ENCODE peak calls at places on chromosome 22, in four cellular contexts. One of them, this sample, is unnamed.

GRCh38 chr22:36900880-36901279 is 12.5 kb upstream of the CSF2RB start:
- DNase-seq in retinal pigment epithelial cell: no peak
- DNase-seq in adrenal gland: no peak
- DNase-seq in A549: no peak
- DNase-seq in this sample: no peak

GRCh38 chr22:37904572-37905533 is 1.2 kb upstream of the MICALL1 start:
- DNase-seq in retinal pigment epithelial cell: peak; percentile 80
- DNase-seq in adrenal gland: peak; percentile 64
- DNase-seq in A549: peak; percentile 84
- DNase-seq in this sample: no peak

GRCh38 chr22:50705219-50705691 is 32.6 kb downstream of the SHANK3 start:
- DNase-seq in adrenal gland: peak; percentile 90
- DNase-seq in retinal pigment epithelial cell: peak; percentile 49
- DNase-seq in A549: no peak
- DNase-seq in this sample: no peak

GRCh38 chr22:37566903-37567798 is 6.9 kb downstream of the CDC42EP1 start:
- DNase-seq in adrenal gland: peak; percentile 91
- DNase-seq in A549: peak; percentile 63
- DNase-seq in retinal pigment epithelial cell: no peak
- DNase-seq in this sample: peak; percentile 65

GRCh38 chr22:29907753-29908515 is 25.0 kb downstream of the MTMR3 start:
- DNase-seq in adrenal gland: peak; percentile 94
- DNase-seq in A549: peak; percentile 74
- DNase-seq in retinal pigment epithelial cell: peak; percentile 91
- DNase-seq in this sample: no peak

GRCh38 chr22:32823024-32823730 is 21.7 kb downstream of the TIMP3 start:
- DNase-seq in retinal pigment epithelial cell: no peak
- DNase-seq in A549: peak; percentile 25
- DNase-seq in adrenal gland: no peak
- DNase-seq in this sample: no peak

GRCh38 chr22:48895341-48895740 is 932.3 kb downstream of the BRD1 start:
- DNase-seq in A549: no peak
- DNase-seq in adrenal gland: peak; percentile 14
- DNase-seq in retinal pigment epithelial cell: no peak
- DNase-seq in this sample: no peak

GRCh38 chr22:49327411-49327810 is 500.3 kb downstream of the BRD1 start:
- DNase-seq in A549: no peak
- DNase-seq in retinal pigment epithelial cell: no peak
- DNase-seq in adrenal gland: peak; percentile 31
- DNase-seq in this sample: no peak

GRCh38 chr22:43118953-43119458 is 8.5 kb downstream of the BIK start:
- DNase-seq in A549: no peak
- DNase-seq in retinal pigment epithelial cell: no peak
- DNase-seq in adrenal gland: no peak
- DNase-seq in this sample: peak; percentile 85

GRCh38 chr22:36010913-36011312 is 17.7 kb downstream of the RBFOX2 start:
- DNase-seq in retinal pigment epithelial cell: no peak
- DNase-seq in adrenal gland: no peak
- DNase-seq in A549: no peak
- DNase-seq in this sample: no peak

GRCh38 chr22:35352214-35353111 is 28.4 kb upstream of the HMOX1 start:
- DNase-seq in retinal pigment epithelial cell: no peak
- DNase-seq in adrenal gland: peak; percentile 86
- DNase-seq in A549: peak; percentile 30
- DNase-seq in this sample: no peak

GRCh38 chr22:22896601-22897000 is 9.0 kb downstream of the IGLL5 start:
- DNase-seq in adrenal gland: no peak
- DNase-seq in retinal pigment epithelial cell: no peak
- DNase-seq in A549: no peak
- DNase-seq in this sample: no peak

GRCh38 chr22:33180371-33180770 is 122.2 kb upstream of the SYN3 start:
- DNase-seq in retinal pigment epithelial cell: no peak
- DNase-seq in A549: no peak
- DNase-seq in adrenal gland: no peak
- DNase-seq in this sample: no peak

GRCh38 chr22:36301384-36301828 is 48.5 kb downstream of the APOL1 start:
- DNase-seq in A549: peak; percentile 28
- DNase-seq in retinal pigment epithelial cell: no peak
- DNase-seq in adrenal gland: peak; percentile 91
- DNase-seq in this sample: peak; percentile 36

GRCh38 chr22:37179622-37180420 is 8.2 kb downstream of the C1QTNF6 start:
- DNase-seq in adrenal gland: no peak
- DNase-seq in A549: no peak
- DNase-seq in retinal pigment epithelial cell: no peak
- DNase-seq in this sample: no peak

GRCh38 chr22:17633217-17633997 is 4.9 kb upstream of the ATP6V1E1 start:
- DNase-seq in adrenal gland: peak; percentile 67
- DNase-seq in A549: peak; percentile 29
- DNase-seq in retinal pigment epithelial cell: peak; percentile 53
- DNase-seq in this sample: no peak

GRCh38 chr22:24380220-24381218 is 46.9 kb upstream of the ADORA2A start:
- DNase-seq in retinal pigment epithelial cell: no peak
- DNase-seq in A549: no peak
- DNase-seq in adrenal gland: no peak
- DNase-seq in this sample: no peak

GRCh38 chr22:49824185-49824925 is 3.3 kb downstream of the BRD1 start:
- DNase-seq in retinal pigment epithelial cell: no peak
- DNase-seq in A549: no peak
- DNase-seq in adrenal gland: no peak
- DNase-seq in this sample: no peak

GRCh38 chr22:26918236-26918635 is 260.8 kb downstream of the MIAT start:
- DNase-seq in adrenal gland: no peak
- DNase-seq in A549: no peak
- DNase-seq in retinal pigment epithelial cell: no peak
- DNase-seq in this sample: no peak

GRCh38 chr22:49004484-49005399 is 822.9 kb downstream of the BRD1 start:
- DNase-seq in adrenal gland: peak; percentile 21
- DNase-seq in A549: no peak
- DNase-seq in retinal pigment epithelial cell: no peak
- DNase-seq in this sample: no peak

GRCh38 chr22:19057999-19058491 is 64.2 kb downstream of the DGCR2 start:
- DNase-seq in retinal pigment epithelial cell: no peak
- DNase-seq in A549: no peak
- DNase-seq in adrenal gland: no peak
- DNase-seq in this sample: no peak

GRCh38 chr22:28976588-28976987 is 85.0 kb downstream of the C22orf31 start:
- DNase-seq in retinal pigment epithelial cell: peak; percentile 81
- DNase-seq in adrenal gland: no peak
- DNase-seq in A549: no peak
- DNase-seq in this sample: no peak

GRCh38 chr22:50151571-50152537 is 18.7 kb upstream of the PANX2 start:
- DNase-seq in A549: no peak
- DNase-seq in retinal pigment epithelial cell: no peak
- DNase-seq in adrenal gland: no peak
- DNase-seq in this sample: no peak

GRCh38 chr22:31944700-31945477 is 554 bp downstream of the YWHAH start:
- DNase-seq in A549: peak; percentile 16
- DNase-seq in retinal pigment epithelial cell: no peak
- DNase-seq in adrenal gland: peak; percentile 69
- DNase-seq in this sample: no peak

GRCh38 chr22:36453266-36453607 is 28.2 kb downstream of the TXN2 start:
- DNase-seq in retinal pigment epithelial cell: no peak
- DNase-seq in adrenal gland: no peak
- DNase-seq in A549: no peak
- DNase-seq in this sample: no peak

GRCh38 chr22:30015846-30016245 is 64.4 kb upstream of the HORMAD2 start:
- DNase-seq in retinal pigment epithelial cell: no peak
- DNase-seq in A549: no peak
- DNase-seq in adrenal gland: no peak
- DNase-seq in this sample: no peak

GRCh38 chr22:29478326-29479276 is 1.4 kb upstream of the NEFH start:
- DNase-seq in adrenal gland: peak; percentile 68
- DNase-seq in A549: peak; percentile 28
- DNase-seq in retinal pigment epithelial cell: no peak
- DNase-seq in this sample: no peak

DNA sequence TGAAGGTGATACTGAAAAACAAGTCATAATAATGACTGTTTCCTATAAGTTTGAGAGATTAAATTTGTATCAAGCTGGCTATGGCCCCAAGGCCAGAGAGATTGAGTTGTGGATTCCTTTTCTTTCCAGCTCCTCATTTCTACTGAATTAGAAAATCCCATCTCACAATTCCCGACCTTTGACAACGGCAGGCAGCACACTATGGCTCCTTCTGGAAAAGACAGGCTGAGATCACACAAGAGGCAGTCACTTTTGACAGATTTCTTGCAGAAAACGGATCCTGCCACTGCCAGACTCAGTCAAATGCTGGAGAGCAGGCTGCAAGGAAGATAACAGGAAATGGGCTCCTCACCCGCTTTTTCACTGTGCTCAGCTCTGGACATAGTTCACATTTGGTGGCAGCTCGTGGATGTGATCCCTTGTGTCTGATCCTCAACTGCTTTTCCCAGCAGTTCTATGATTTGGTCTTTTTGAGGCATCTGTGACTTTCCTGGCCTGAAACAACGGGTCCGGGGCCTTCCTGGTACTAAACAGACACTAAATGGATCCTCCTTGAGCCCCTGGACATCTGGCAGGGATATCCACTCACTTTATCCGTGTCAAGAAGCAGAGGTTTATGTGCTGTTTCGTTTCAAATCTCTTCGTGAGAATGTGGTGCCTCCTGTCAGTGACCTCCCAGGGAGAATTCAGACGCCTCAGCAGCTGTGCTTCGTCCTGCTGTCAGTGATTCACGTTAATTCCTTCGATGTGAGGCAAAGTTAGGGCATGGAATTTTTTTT is 26.1 kb upstream of the RTL6 start:
- DNase-seq in adrenal gland: peak; percentile 69
- DNase-seq in A549: no peak
- DNase-seq in retinal pigment epithelial cell: no peak
- DNase-seq in this sample: no peak
- TF ChIP-seq CTCF in adrenal gland: no peak
- TF ChIP-seq CTCF in A549: no peak
- TF ChIP-seq CTCF in retinal pigment epithelial cell: no peak
- TF ChIP-seq CTCF in this sample: no peak

GRCh38 chr22:46028069-46028991 is 51.4 kb upstream of the WNT7B start:
- DNase-seq in adrenal gland: peak; percentile 52
- DNase-seq in A549: no peak
- DNase-seq in retinal pigment epithelial cell: no peak
- DNase-seq in this sample: no peak
- H3K4me3 ChIP-seq in adrenal gland: no peak overlapping the region
- H3K4me3 ChIP-seq in A549: no peak overlapping the region
- H3K4me3 ChIP-seq in retinal pigment epithelial cell: no peak overlapping the region
- H3K4me3 ChIP-seq in this sample: no peak overlapping the region

DNA sequence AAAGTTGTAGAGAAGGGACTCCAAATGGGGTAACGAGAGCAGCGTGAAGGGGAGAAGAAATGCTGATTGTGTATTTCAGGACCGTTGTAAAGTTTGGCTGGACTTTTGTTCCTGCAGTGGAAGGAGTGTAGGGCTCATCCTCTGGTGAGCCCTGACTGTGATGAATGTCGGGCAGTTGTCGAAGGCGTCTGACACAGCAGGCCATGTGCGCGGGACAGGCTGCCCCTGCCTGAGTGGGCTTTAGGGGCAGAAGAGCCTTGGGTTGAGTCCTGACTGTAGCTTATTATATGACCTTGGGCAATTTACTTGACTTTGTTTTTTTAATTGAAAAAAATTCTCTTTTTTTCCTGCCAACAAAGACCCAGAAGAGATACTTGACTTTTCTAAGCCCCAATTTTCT is 3.1 kb downstream of the TRMU start:
- DNase-seq in adrenal gland: no peak
- DNase-seq in A549: no peak
- DNase-seq in retinal pigment epithelial cell: no peak
- DNase-seq in this sample: no peak
- TF ChIP-seq CTCF in adrenal gland: no peak
- TF ChIP-seq CTCF in A549: no peak
- TF ChIP-seq CTCF in retinal pigment epithelial cell: no peak
- TF ChIP-seq CTCF in this sample: no peak

GRCh38 chr22:39469681-39470461 is 13.1 kb downstream of the MGAT3 start:
- DNase-seq in adrenal gland: no peak
- DNase-seq in A549: no peak
- DNase-seq in retinal pigment epithelial cell: no peak
- DNase-seq in this sample: no peak
- H3K4me3 ChIP-seq in adrenal gland: no peak overlapping the region
- H3K4me3 ChIP-seq in A549: no peak overlapping the region
- H3K4me3 ChIP-seq in retinal pigment epithelial cell: no peak overlapping the region
- H3K4me3 ChIP-seq in this sample: no peak overlapping the region

GRCh38 chr22:20174785-20175596 is 24.1 kb upstream of the CCDC188 start:
- DNase-seq in A549: no peak
- DNase-seq in retinal pigment epithelial cell: no peak
- DNase-seq in adrenal gland: no peak
- DNase-seq in this sample: no peak
- TF ChIP-seq CTCF in A549: no peak
- TF ChIP-seq CTCF in retinal pigment epithelial cell: peak; percentile 61
- TF ChIP-seq CTCF in adrenal gland: no peak
- TF ChIP-seq CTCF in this sample: no peak

GRCh38 chr22:46770151-46770641 is 7.7 kb downstream of the TBC1D22A start:
- DNase-seq in retinal pigment epithelial cell: no peak
- DNase-seq in A549: no peak
- DNase-seq in adrenal gland: no peak
- DNase-seq in this sample: no peak

GRCh38 chr22:46769706-46770105 is 7.3 kb downstream of the TBC1D22A start:
- DNase-seq in adrenal gland: no peak
- DNase-seq in retinal pigment epithelial cell: no peak
- DNase-seq in A549: no peak
- DNase-seq in this sample: no peak

GRCh38 chr22:46770726-46771125 is 8.3 kb downstream of the TBC1D22A start:
- DNase-seq in A549: no peak
- DNase-seq in retinal pigment epithelial cell: no peak
- DNase-seq in adrenal gland: peak; percentile 79
- DNase-seq in this sample: no peak

GRCh38 chr22:46767249-46767985 is 5.0 kb downstream of the TBC1D22A start:
- DNase-seq in A549: no peak
- DNase-seq in adrenal gland: no peak
- DNase-seq in retinal pigment epithelial cell: no peak
- DNase-seq in this sample: no peak

DNA sequence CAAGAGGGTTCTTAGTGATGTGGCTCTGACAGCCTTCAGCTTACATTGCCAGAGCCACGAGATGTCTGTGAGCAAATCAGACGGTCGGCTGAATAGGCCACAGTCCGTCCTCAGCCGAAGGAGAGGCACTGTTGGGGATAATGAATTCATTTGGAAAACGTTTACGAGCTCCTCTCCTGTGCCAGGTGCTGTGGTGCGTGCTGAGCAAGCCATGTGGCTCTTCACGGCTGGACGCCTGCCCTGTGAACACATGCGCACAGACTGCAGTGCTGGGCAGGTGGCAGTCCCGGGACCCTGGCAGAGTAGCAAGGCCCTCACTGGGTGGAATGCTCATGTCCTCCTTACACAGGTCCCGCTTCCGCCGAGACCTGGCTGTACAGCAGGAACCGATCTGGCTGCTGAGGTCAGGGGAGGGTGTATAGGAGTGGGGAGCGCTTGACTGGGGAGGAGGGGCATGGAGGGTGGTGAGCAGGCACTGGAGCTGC is 6.8 kb downstream of the TBC1D22A start:
- DNase-seq in A549: no peak
- DNase-seq in retinal pigment epithelial cell: no peak
- DNase-seq in adrenal gland: no peak
- DNase-seq in this sample: no peak
- H3K4me3 ChIP-seq in A549: no peak overlapping the region
- H3K4me3 ChIP-seq in retinal pigment epithelial cell: no peak overlapping the region
- H3K4me3 ChIP-seq in adrenal gland: no peak overlapping the region
- H3K4me3 ChIP-seq in this sample: peak overlapping the region; percentile 42